ENCODE peak calls at places on chromosomes 3 and 15, in ten cellular contexts. P is stimulated activated CD4-positive, alpha-beta T cell treated with anti-CD3 and anti-CD28 coated beads, Interleukin-4, amount 100 ng/mL, for 24 hours; X is A172; C is NCI-H2029; E is neuronal stem cell; D is caudate nucleus; Y is IMR-90; S is RPMI7951; W is iris pigment epithelial cell; V is GDM1. N is an unnamed sample.

GRCh38 chr3:10530241-10530640 is 24.9 kb upstream of the ATP2B2 start:
- DNase-seq in P (no peak), X (no peak), C (no peak), E (no peak), D (no peak), Y (no peak), S (no peak), W (no peak), V (no peak), N (no peak)

GRCh38 chr3:128488995-128489859 is 3.8 kb downstream of the GATA2 start:
- DNase-seq in P (no peak), X (no peak), C (peak), E (no peak), D (no peak), Y (no peak), S (no peak), W (peak), V (peak), N (peak)

GRCh38 chr3:156456771-156457224 is 98.1 kb downstream of the SSR3 start:
- DNase-seq in P (no peak), X (peak), C (no peak), E (peak), D (peak), Y (peak), S (peak), W (no peak), V (no peak), N (peak)

GRCh38 chr3:50435382-50435781 is 68.1 kb downstream of the CACNA2D2 start:
- DNase-seq in P (no peak), X (no peak), C (no peak), E (no peak), D (no peak), Y (no peak), S (no peak), W (no peak), V (no peak), N (no peak)

GRCh38 chr3:50302095-50303037 is 1.0 kb downstream of the HYAL1 start:
- DNase-seq in P (no peak), X (no peak), C (no peak), E (no peak), D (no peak), Y (no peak), S (no peak), W (no peak), V (no peak), N (no peak)

GRCh38 chr3:108381531-108381930 is 85.2 kb downstream of the HHLA2 start:
- DNase-seq in P (no peak), X (no peak), C (no peak), E (no peak), D (no peak), Y (no peak), S (no peak), W (no peak), V (no peak), N (no peak)

GRCh38 chr3:54756330-54756731 is 171.5 kb downstream of the LRTM1 start:
- DNase-seq in P (no peak), X (peak), C (no peak), E (no peak), D (no peak), Y (peak), S (peak), W (peak), V (no peak), N (peak)

GRCh38 chr3:124260206-124260915 is 268.4 kb upstream of the ROPN1 start:
- DNase-seq in P (no peak), X (peak), C (no peak), E (no peak), D (no peak), Y (peak), S (peak), W (peak), V (no peak), N (peak)

GRCh38 chr3:183584246-183584913 is 28.9 kb upstream of the KLHL6 start:
- DNase-seq in P (no peak), X (no peak), C (no peak), E (no peak), D (no peak), Y (peak), S (no peak), W (peak), V (no peak), N (peak)

GRCh38 chr3:188082040-188082439 is 71.9 kb upstream of the LPP start:
- DNase-seq in P (no peak), X (no peak), C (no peak), E (no peak), D (no peak), Y (peak), S (peak), W (peak), V (no peak), N (no peak)

GRCh38 chr3:25293736-25294135 is 134.3 kb upstream of the RARB start:
- DNase-seq in P (no peak), X (no peak), C (no peak), E (peak), D (no peak), Y (no peak), S (no peak), W (peak), V (no peak), N (no peak)

GRCh38 chr15:89197503-89197971 is 23.8 kb downstream of the RLBP1 start:
- DNase-seq in P (no peak), X (no peak), C (peak), E (peak), D (peak), Y (no peak), S (peak), W (no peak), V (no peak), N (no peak)

GRCh38 chr3:54660599-54661210 is 267.2 kb downstream of the LRTM1 start:
- DNase-seq in P (no peak), X (no peak), C (no peak), E (no peak), D (no peak), Y (no peak), S (peak), W (no peak), V (no peak), N (no peak)

GRCh38 chr3:190589326-190589725 is 75.4 kb downstream of the IL1RAP start:
- DNase-seq in P (no peak), X (no peak), C (no peak), E (no peak), D (peak), Y (no peak), S (no peak), W (no peak), V (no peak), N (no peak)

GRCh38 chr3:51935886-51936755 is 5.6 kb downstream of the RRP9 start:
- DNase-seq in P (no peak), X (no peak), C (no peak), E (no peak), D (no peak), Y (no peak), S (no peak), W (no peak), V (no peak), N (no peak)

GRCh38 chr15:29278436-29279099 is 8.9 kb upstream of the NSMCE3 start:
- DNase-seq in P (no peak), X (peak), C (no peak), E (no peak), D (no peak), Y (peak), S (peak), W (peak), V (no peak), N (peak)

GRCh38 chr3:13715167-13715954 is 164.5 kb downstream of the WNT7A start:
- DNase-seq in P (no peak), X (no peak), C (no peak), E (no peak), D (no peak), Y (no peak), S (no peak), W (no peak), V (no peak), N (no peak)

GRCh38 chr3:188326111-188326510 is 172.2 kb downstream of the LPP start:
- DNase-seq in P (no peak), X (no peak), C (no peak), E (no peak), D (no peak), Y (no peak), S (no peak), W (no peak), V (no peak), N (peak)

GRCh38 chr15:29672923-29673809 is 149.1 kb downstream of the TJP1 start:
- DNase-seq in P (no peak), X (peak), C (no peak), E (no peak), D (no peak), Y (no peak), S (peak), W (no peak), V (no peak), N (peak)

GRCh38 chr3:128496602-128497304 is 3.8 kb upstream of the GATA2 start:
- DNase-seq in P (no peak), X (no peak), C (no peak), E (no peak), D (no peak), Y (no peak), S (peak), W (no peak), V (no peak), N (peak)

GRCh38 chr3:125165189-125165947 is 47.2 kb downstream of the SLC12A8 start:
- DNase-seq in P (no peak), X (peak), C (no peak), E (no peak), D (no peak), Y (peak), S (peak), W (peak), V (no peak), N (peak)

GRCh38 chr3:127175272-127175671 is 17.7 kb upstream of the PRR23E start:
- DNase-seq in P (no peak), X (no peak), C (no peak), E (no peak), D (no peak), Y (no peak), S (no peak), W (no peak), V (no peak), N (no peak)

GRCh38 chr15:100521907-100522306 is 6.8 kb downstream of the CERS3 start:
- DNase-seq in P (no peak), X (no peak), C (no peak), E (no peak), D (no peak), Y (no peak), S (no peak), W (no peak), V (no peak), N (no peak)

GRCh38 chr15:55990071-55990470 is 3.3 kb downstream of the NEDD4 start:
- DNase-seq in P (no peak), X (no peak), C (no peak), E (no peak), D (no peak), Y (no peak), S (no peak), W (no peak), V (no peak), N (no peak)

GRCh38 chr3:44467241-44467640 is 10.2 kb downstream of the ZNF445 start:
- DNase-seq in P (no peak), X (no peak), C (no peak), E (no peak), D (no peak), Y (no peak), S (no peak), W (peak), V (no peak), N (no peak)

GRCh38 chr3:61561374-61562041 is at the start of gene PTPRG:
- DNase-seq in P (no peak), X (peak), C (peak), E (no peak), D (peak), Y (peak), S (peak), W (peak), V (no peak), N (peak)

GRCh38 chr3:13671536-13672233 is 122.8 kb downstream of the FBLN2 start:
- DNase-seq in P (no peak), X (no peak), C (no peak), E (no peak), D (no peak), Y (no peak), S (no peak), W (no peak), V (no peak), N (no peak)

GRCh38 chr3:50610181-50610971 is 1.2 kb downstream of the CISH start:
- DNase-seq in P (peak), X (no peak), C (no peak), E (no peak), D (no peak), Y (no peak), S (no peak), W (no peak), V (no peak), N (no peak)

GRCh38 chr15:52349062-52349700 is 53.6 kb upstream of the MYO5C start:
- DNase-seq in P (no peak), X (peak), C (no peak), E (no peak), D (no peak), Y (peak), S (peak), W (peak), V (no peak), N (no peak)